ENCODE peak calls at places on chromosomes 7 and 10, in eight cellular contexts. One of them, this sample, is unnamed.

GRCh38 chr10:59177031-59177861 is 803 bp downstream of the PHYHIPL start:
- ATAC-seq in HCT116: no peak
- ATAC-seq in SK-N-SH treated with all-trans-retinoic acid at 6 μM for 48 hours: peak
- ATAC-seq in T-helper 17 cell: no peak
- ATAC-seq in activated naive CD4-positive, alpha-beta T cell treated with anti-CD3 and anti-CD28 coated beads, Interleukin-2, amount 50 U/mL, for 72 hours: no peak
- ATAC-seq in CD4-positive, CD25-positive, alpha-beta regulatory T cell: no peak
- ATAC-seq in activated T-helper 17 cell treated with anti-CD3 and anti-CD28 coated beads, Interleukin-2, amount 50 U/mL, for 72 hours: no peak
- ATAC-seq in natural killer cell: no peak
- ATAC-seq in this sample: peak

GRCh38 chr10:119285495-119286267 is 78.3 kb downstream of the GRK5 start:
- ATAC-seq in CD4-positive, CD25-positive, alpha-beta regulatory T cell: peak
- ATAC-seq in activated T-helper 17 cell treated with anti-CD3 and anti-CD28 coated beads, Interleukin-2, amount 50 U/mL, for 72 hours: peak
- ATAC-seq in HCT116: no peak
- ATAC-seq in SK-N-SH treated with all-trans-retinoic acid at 6 μM for 48 hours: no peak
- ATAC-seq in T-helper 17 cell: no peak
- ATAC-seq in natural killer cell: peak
- ATAC-seq in activated naive CD4-positive, alpha-beta T cell treated with anti-CD3 and anti-CD28 coated beads, Interleukin-2, amount 50 U/mL, for 72 hours: peak
- ATAC-seq in this sample: no peak

GRCh38 chr10:65394898-65395297 is 1530.9 kb upstream of the LRRTM3 start:
- ATAC-seq in HCT116: no peak
- ATAC-seq in SK-N-SH treated with all-trans-retinoic acid at 6 μM for 48 hours: peak
- ATAC-seq in CD4-positive, CD25-positive, alpha-beta regulatory T cell: no peak
- ATAC-seq in activated naive CD4-positive, alpha-beta T cell treated with anti-CD3 and anti-CD28 coated beads, Interleukin-2, amount 50 U/mL, for 72 hours: peak
- ATAC-seq in T-helper 17 cell: no peak
- ATAC-seq in natural killer cell: no peak
- ATAC-seq in activated T-helper 17 cell treated with anti-CD3 and anti-CD28 coated beads, Interleukin-2, amount 50 U/mL, for 72 hours: peak
- ATAC-seq in this sample: no peak

GRCh38 chr10:14667748-14668147 is 106.9 kb downstream of the FAM107B start:
- ATAC-seq in HCT116: no peak
- ATAC-seq in activated T-helper 17 cell treated with anti-CD3 and anti-CD28 coated beads, Interleukin-2, amount 50 U/mL, for 72 hours: no peak
- ATAC-seq in natural killer cell: no peak
- ATAC-seq in CD4-positive, CD25-positive, alpha-beta regulatory T cell: no peak
- ATAC-seq in activated naive CD4-positive, alpha-beta T cell treated with anti-CD3 and anti-CD28 coated beads, Interleukin-2, amount 50 U/mL, for 72 hours: no peak
- ATAC-seq in SK-N-SH treated with all-trans-retinoic acid at 6 μM for 48 hours: no peak
- ATAC-seq in T-helper 17 cell: no peak
- ATAC-seq in this sample: no peak

GRCh38 chr10:115915429-115915828 is 357.6 kb downstream of the GFRA1 start:
- ATAC-seq in activated naive CD4-positive, alpha-beta T cell treated with anti-CD3 and anti-CD28 coated beads, Interleukin-2, amount 50 U/mL, for 72 hours: no peak
- ATAC-seq in CD4-positive, CD25-positive, alpha-beta regulatory T cell: no peak
- ATAC-seq in activated T-helper 17 cell treated with anti-CD3 and anti-CD28 coated beads, Interleukin-2, amount 50 U/mL, for 72 hours: no peak
- ATAC-seq in natural killer cell: no peak
- ATAC-seq in T-helper 17 cell: no peak
- ATAC-seq in SK-N-SH treated with all-trans-retinoic acid at 6 μM for 48 hours: no peak
- ATAC-seq in HCT116: no peak
- ATAC-seq in this sample: no peak

GRCh38 chr7:147478751-147479150 is 1111.8 kb upstream of the C7orf33 start:
- ATAC-seq in CD4-positive, CD25-positive, alpha-beta regulatory T cell: no peak
- ATAC-seq in activated naive CD4-positive, alpha-beta T cell treated with anti-CD3 and anti-CD28 coated beads, Interleukin-2, amount 50 U/mL, for 72 hours: no peak
- ATAC-seq in SK-N-SH treated with all-trans-retinoic acid at 6 μM for 48 hours: no peak
- ATAC-seq in HCT116: no peak
- ATAC-seq in T-helper 17 cell: no peak
- ATAC-seq in activated T-helper 17 cell treated with anti-CD3 and anti-CD28 coated beads, Interleukin-2, amount 50 U/mL, for 72 hours: no peak
- ATAC-seq in natural killer cell: no peak
- ATAC-seq in this sample: no peak

GRCh38 chr7:914521-915194 is 38.3 kb downstream of the GET4 start:
- ATAC-seq in CD4-positive, CD25-positive, alpha-beta regulatory T cell: no peak
- ATAC-seq in activated T-helper 17 cell treated with anti-CD3 and anti-CD28 coated beads, Interleukin-2, amount 50 U/mL, for 72 hours: no peak
- ATAC-seq in natural killer cell: no peak
- ATAC-seq in HCT116: no peak
- ATAC-seq in activated naive CD4-positive, alpha-beta T cell treated with anti-CD3 and anti-CD28 coated beads, Interleukin-2, amount 50 U/mL, for 72 hours: no peak
- ATAC-seq in T-helper 17 cell: no peak
- ATAC-seq in SK-N-SH treated with all-trans-retinoic acid at 6 μM for 48 hours: no peak
- ATAC-seq in this sample: peak

GRCh38 chr7:129853661-129854268 is 99.0 kb downstream of the UBE2H start:
- ATAC-seq in T-helper 17 cell: no peak
- ATAC-seq in activated naive CD4-positive, alpha-beta T cell treated with anti-CD3 and anti-CD28 coated beads, Interleukin-2, amount 50 U/mL, for 72 hours: no peak
- ATAC-seq in HCT116: peak
- ATAC-seq in SK-N-SH treated with all-trans-retinoic acid at 6 μM for 48 hours: peak
- ATAC-seq in CD4-positive, CD25-positive, alpha-beta regulatory T cell: no peak
- ATAC-seq in natural killer cell: no peak
- ATAC-seq in activated T-helper 17 cell treated with anti-CD3 and anti-CD28 coated beads, Interleukin-2, amount 50 U/mL, for 72 hours: peak
- ATAC-seq in this sample: peak

GRCh38 chr10:116753759-116754158 is 11.4 kb upstream of the HSPA12A start:
- ATAC-seq in natural killer cell: no peak
- ATAC-seq in CD4-positive, CD25-positive, alpha-beta regulatory T cell: no peak
- ATAC-seq in HCT116: peak
- ATAC-seq in activated naive CD4-positive, alpha-beta T cell treated with anti-CD3 and anti-CD28 coated beads, Interleukin-2, amount 50 U/mL, for 72 hours: no peak
- ATAC-seq in T-helper 17 cell: no peak
- ATAC-seq in SK-N-SH treated with all-trans-retinoic acid at 6 μM for 48 hours: no peak
- ATAC-seq in activated T-helper 17 cell treated with anti-CD3 and anti-CD28 coated beads, Interleukin-2, amount 50 U/mL, for 72 hours: no peak
- ATAC-seq in this sample: peak

GRCh38 chr10:6743291-6743849 is 163.3 kb upstream of the PRKCQ start:
- ATAC-seq in natural killer cell: no peak
- ATAC-seq in CD4-positive, CD25-positive, alpha-beta regulatory T cell: no peak
- ATAC-seq in HCT116: no peak
- ATAC-seq in activated naive CD4-positive, alpha-beta T cell treated with anti-CD3 and anti-CD28 coated beads, Interleukin-2, amount 50 U/mL, for 72 hours: no peak
- ATAC-seq in activated T-helper 17 cell treated with anti-CD3 and anti-CD28 coated beads, Interleukin-2, amount 50 U/mL, for 72 hours: no peak
- ATAC-seq in T-helper 17 cell: no peak
- ATAC-seq in SK-N-SH treated with all-trans-retinoic acid at 6 μM for 48 hours: no peak
- ATAC-seq in this sample: no peak

GRCh38 chr7:135685306-135686084 is 23.2 kb downstream of the STMP1 start:
- ATAC-seq in CD4-positive, CD25-positive, alpha-beta regulatory T cell: no peak
- ATAC-seq in T-helper 17 cell: no peak
- ATAC-seq in activated naive CD4-positive, alpha-beta T cell treated with anti-CD3 and anti-CD28 coated beads, Interleukin-2, amount 50 U/mL, for 72 hours: no peak
- ATAC-seq in SK-N-SH treated with all-trans-retinoic acid at 6 μM for 48 hours: peak
- ATAC-seq in HCT116: no peak
- ATAC-seq in natural killer cell: no peak
- ATAC-seq in activated T-helper 17 cell treated with anti-CD3 and anti-CD28 coated beads, Interleukin-2, amount 50 U/mL, for 72 hours: no peak
- ATAC-seq in this sample: no peak

GRCh38 chr10:33497338-33497737 is 162.9 kb upstream of the NRP1 start:
- ATAC-seq in activated T-helper 17 cell treated with anti-CD3 and anti-CD28 coated beads, Interleukin-2, amount 50 U/mL, for 72 hours: no peak
- ATAC-seq in natural killer cell: no peak
- ATAC-seq in T-helper 17 cell: no peak
- ATAC-seq in CD4-positive, CD25-positive, alpha-beta regulatory T cell: no peak
- ATAC-seq in HCT116: no peak
- ATAC-seq in activated naive CD4-positive, alpha-beta T cell treated with anti-CD3 and anti-CD28 coated beads, Interleukin-2, amount 50 U/mL, for 72 hours: no peak
- ATAC-seq in SK-N-SH treated with all-trans-retinoic acid at 6 μM for 48 hours: no peak
- ATAC-seq in this sample: no peak

GRCh38 chr7:85840532-85840931 is 653.7 kb upstream of the SEMA3D start:
- ATAC-seq in CD4-positive, CD25-positive, alpha-beta regulatory T cell: no peak
- ATAC-seq in activated naive CD4-positive, alpha-beta T cell treated with anti-CD3 and anti-CD28 coated beads, Interleukin-2, amount 50 U/mL, for 72 hours: no peak
- ATAC-seq in natural killer cell: no peak
- ATAC-seq in activated T-helper 17 cell treated with anti-CD3 and anti-CD28 coated beads, Interleukin-2, amount 50 U/mL, for 72 hours: no peak
- ATAC-seq in SK-N-SH treated with all-trans-retinoic acid at 6 μM for 48 hours: no peak
- ATAC-seq in T-helper 17 cell: no peak
- ATAC-seq in HCT116: no peak
- ATAC-seq in this sample: no peak

GRCh38 chr7:123621707-123622106 is 20.1 kb downstream of the ASB15 start:
- ATAC-seq in T-helper 17 cell: no peak
- ATAC-seq in CD4-positive, CD25-positive, alpha-beta regulatory T cell: no peak
- ATAC-seq in activated T-helper 17 cell treated with anti-CD3 and anti-CD28 coated beads, Interleukin-2, amount 50 U/mL, for 72 hours: no peak
- ATAC-seq in natural killer cell: no peak
- ATAC-seq in SK-N-SH treated with all-trans-retinoic acid at 6 μM for 48 hours: no peak
- ATAC-seq in HCT116: no peak
- ATAC-seq in activated naive CD4-positive, alpha-beta T cell treated with anti-CD3 and anti-CD28 coated beads, Interleukin-2, amount 50 U/mL, for 72 hours: no peak
- ATAC-seq in this sample: no peak

GRCh38 chr10:71667374-71667750 is 52.2 kb downstream of the C10orf105 start:
- ATAC-seq in HCT116: no peak
- ATAC-seq in natural killer cell: peak
- ATAC-seq in activated T-helper 17 cell treated with anti-CD3 and anti-CD28 coated beads, Interleukin-2, amount 50 U/mL, for 72 hours: no peak
- ATAC-seq in T-helper 17 cell: peak
- ATAC-seq in activated naive CD4-positive, alpha-beta T cell treated with anti-CD3 and anti-CD28 coated beads, Interleukin-2, amount 50 U/mL, for 72 hours: no peak
- ATAC-seq in CD4-positive, CD25-positive, alpha-beta regulatory T cell: no peak
- ATAC-seq in SK-N-SH treated with all-trans-retinoic acid at 6 μM for 48 hours: no peak
- ATAC-seq in this sample: no peak

GRCh38 chr10:124693801-124694416 is 50.3 kb downstream of the FAM53B start:
- ATAC-seq in T-helper 17 cell: no peak
- ATAC-seq in natural killer cell: no peak
- ATAC-seq in HCT116: no peak
- ATAC-seq in activated naive CD4-positive, alpha-beta T cell treated with anti-CD3 and anti-CD28 coated beads, Interleukin-2, amount 50 U/mL, for 72 hours: no peak
- ATAC-seq in SK-N-SH treated with all-trans-retinoic acid at 6 μM for 48 hours: no peak
- ATAC-seq in activated T-helper 17 cell treated with anti-CD3 and anti-CD28 coated beads, Interleukin-2, amount 50 U/mL, for 72 hours: peak
- ATAC-seq in CD4-positive, CD25-positive, alpha-beta regulatory T cell: peak
- ATAC-seq in this sample: no peak

GRCh38 chr10:19847321-19847720 is 31.1 kb downstream of the PLXDC2 start:
- ATAC-seq in SK-N-SH treated with all-trans-retinoic acid at 6 μM for 48 hours: peak
- ATAC-seq in natural killer cell: no peak
- ATAC-seq in CD4-positive, CD25-positive, alpha-beta regulatory T cell: no peak
- ATAC-seq in HCT116: no peak
- ATAC-seq in activated T-helper 17 cell treated with anti-CD3 and anti-CD28 coated beads, Interleukin-2, amount 50 U/mL, for 72 hours: no peak
- ATAC-seq in activated naive CD4-positive, alpha-beta T cell treated with anti-CD3 and anti-CD28 coated beads, Interleukin-2, amount 50 U/mL, for 72 hours: no peak
- ATAC-seq in T-helper 17 cell: no peak
- ATAC-seq in this sample: peak

GRCh38 chr7:25985196-25985595 is 166.8 kb upstream of the NFE2L3 start:
- ATAC-seq in T-helper 17 cell: no peak
- ATAC-seq in natural killer cell: no peak
- ATAC-seq in HCT116: no peak
- ATAC-seq in SK-N-SH treated with all-trans-retinoic acid at 6 μM for 48 hours: no peak
- ATAC-seq in activated T-helper 17 cell treated with anti-CD3 and anti-CD28 coated beads, Interleukin-2, amount 50 U/mL, for 72 hours: no peak
- ATAC-seq in CD4-positive, CD25-positive, alpha-beta regulatory T cell: no peak
- ATAC-seq in activated naive CD4-positive, alpha-beta T cell treated with anti-CD3 and anti-CD28 coated beads, Interleukin-2, amount 50 U/mL, for 72 hours: no peak
- ATAC-seq in this sample: no peak

GRCh38 chr10:66837990-66838389 is 87.8 kb upstream of the LRRTM3 start:
- ATAC-seq in T-helper 17 cell: no peak
- ATAC-seq in SK-N-SH treated with all-trans-retinoic acid at 6 μM for 48 hours: peak
- ATAC-seq in activated naive CD4-positive, alpha-beta T cell treated with anti-CD3 and anti-CD28 coated beads, Interleukin-2, amount 50 U/mL, for 72 hours: no peak
- ATAC-seq in CD4-positive, CD25-positive, alpha-beta regulatory T cell: no peak
- ATAC-seq in natural killer cell: no peak
- ATAC-seq in HCT116: no peak
- ATAC-seq in activated T-helper 17 cell treated with anti-CD3 and anti-CD28 coated beads, Interleukin-2, amount 50 U/mL, for 72 hours: no peak
- ATAC-seq in this sample: no peak

GRCh38 chr7:7795736-7796135 is 77.3 kb upstream of the RPA3 start:
- ATAC-seq in HCT116: no peak
- ATAC-seq in activated T-helper 17 cell treated with anti-CD3 and anti-CD28 coated beads, Interleukin-2, amount 50 U/mL, for 72 hours: peak
- ATAC-seq in CD4-positive, CD25-positive, alpha-beta regulatory T cell: no peak
- ATAC-seq in activated naive CD4-positive, alpha-beta T cell treated with anti-CD3 and anti-CD28 coated beads, Interleukin-2, amount 50 U/mL, for 72 hours: peak
- ATAC-seq in SK-N-SH treated with all-trans-retinoic acid at 6 μM for 48 hours: peak
- ATAC-seq in natural killer cell: no peak
- ATAC-seq in T-helper 17 cell: no peak
- ATAC-seq in this sample: peak

GRCh38 chr10:74238031-74238431 is 87.0 kb downstream of the ADK start:
- ATAC-seq in CD4-positive, CD25-positive, alpha-beta regulatory T cell: no peak
- ATAC-seq in SK-N-SH treated with all-trans-retinoic acid at 6 μM for 48 hours: peak
- ATAC-seq in T-helper 17 cell: no peak
- ATAC-seq in activated naive CD4-positive, alpha-beta T cell treated with anti-CD3 and anti-CD28 coated beads, Interleukin-2, amount 50 U/mL, for 72 hours: no peak
- ATAC-seq in activated T-helper 17 cell treated with anti-CD3 and anti-CD28 coated beads, Interleukin-2, amount 50 U/mL, for 72 hours: no peak
- ATAC-seq in natural killer cell: no peak
- ATAC-seq in HCT116: no peak
- ATAC-seq in this sample: peak

GRCh38 chr10:47276576-47277351 is 23.2 kb upstream of the GDF10 start:
- ATAC-seq in activated T-helper 17 cell treated with anti-CD3 and anti-CD28 coated beads, Interleukin-2, amount 50 U/mL, for 72 hours: no peak
- ATAC-seq in SK-N-SH treated with all-trans-retinoic acid at 6 μM for 48 hours: no peak
- ATAC-seq in activated naive CD4-positive, alpha-beta T cell treated with anti-CD3 and anti-CD28 coated beads, Interleukin-2, amount 50 U/mL, for 72 hours: no peak
- ATAC-seq in natural killer cell: no peak
- ATAC-seq in HCT116: no peak
- ATAC-seq in T-helper 17 cell: no peak
- ATAC-seq in CD4-positive, CD25-positive, alpha-beta regulatory T cell: no peak
- ATAC-seq in this sample: no peak

GRCh38 chr7:151810434-151811232 is 66.3 kb downstream of the PRKAG2 start:
- ATAC-seq in CD4-positive, CD25-positive, alpha-beta regulatory T cell: no peak
- ATAC-seq in activated naive CD4-positive, alpha-beta T cell treated with anti-CD3 and anti-CD28 coated beads, Interleukin-2, amount 50 U/mL, for 72 hours: no peak
- ATAC-seq in HCT116: no peak
- ATAC-seq in SK-N-SH treated with all-trans-retinoic acid at 6 μM for 48 hours: peak
- ATAC-seq in T-helper 17 cell: no peak
- ATAC-seq in activated T-helper 17 cell treated with anti-CD3 and anti-CD28 coated beads, Interleukin-2, amount 50 U/mL, for 72 hours: no peak
- ATAC-seq in natural killer cell: no peak
- ATAC-seq in this sample: no peak

This sample was measured in esophagus mucosa.